ENCODE peak calls at places on chromosome 6, in ten cellular contexts. G is A549; E is CD4-positive, alpha-beta memory T cell; J is cardiac muscle cell; I is CD8-positive, alpha-beta T cell; B is left lung; W is lung; Y is HepG2; U is keratinocyte; Q is tibial nerve. F is an unnamed sample.

GRCh38 chr6:109783245-109783990 is 92.3 kb downstream of the FIG4 start:
- DNase-seq in G (no peak), E (no peak), J (peak; percentile 41), I (no peak), B (no peak), W (no peak), Y (no peak), U (no peak), Q (no peak), F (no peak)

GRCh38 chr6:37127961-37128862 is 41.7 kb upstream of the PIM1 start:
- DNase-seq in G (no peak), E (no peak), J (peak; percentile 72), I (no peak), B (no peak), W (no peak), Y (peak; percentile 97), U (no peak), Q (no peak), F (peak; percentile 42)

GRCh38 chr6:109091314-109092009 is 3.2 kb downstream of the SESN1 start:
- DNase-seq in G (no peak), E (peak; percentile 29), J (no peak), I (no peak), B (no peak), W (no peak), Y (no peak), U (no peak), Q (no peak), F (no peak)

GRCh38 chr6:157647261-157647915 is 175.7 kb upstream of the SNX9 start:
- DNase-seq in G (no peak), E (no peak), J (no peak), I (no peak), B (no peak), W (no peak), Y (no peak), U (no peak), Q (no peak), F (no peak)

GRCh38 chr6:132964101-132964867 is 149.9 kb downstream of the RPS12 start:
- DNase-seq in G (no peak), E (no peak), J (peak; percentile 68), I (no peak), B (no peak), W (no peak), Y (peak; percentile 77), U (no peak), Q (no peak), F (no peak)

GRCh38 chr6:62652692-62653328 is 366.8 kb upstream of the KHDRBS2 start:
- DNase-seq in G (no peak), E (no peak), J (peak; percentile 22), I (no peak), B (no peak), W (no peak), Y (no peak), U (no peak), Q (no peak), F (no peak)

GRCh38 chr6:73302339-73302738 is 39.3 kb upstream of the KHDC1 start:
- DNase-seq in G (no peak), E (no peak), J (no peak), I (no peak), B (no peak), W (no peak), Y (no peak), U (no peak), Q (no peak), F (no peak)

GRCh38 chr6:45049188-45049843 is 278.8 kb upstream of the RUNX2 start:
- DNase-seq in G (no peak), E (no peak), J (peak; percentile 21), I (no peak), B (no peak), W (no peak), Y (peak; percentile 61), U (no peak), Q (peak; percentile 14), F (no peak)

DNA sequence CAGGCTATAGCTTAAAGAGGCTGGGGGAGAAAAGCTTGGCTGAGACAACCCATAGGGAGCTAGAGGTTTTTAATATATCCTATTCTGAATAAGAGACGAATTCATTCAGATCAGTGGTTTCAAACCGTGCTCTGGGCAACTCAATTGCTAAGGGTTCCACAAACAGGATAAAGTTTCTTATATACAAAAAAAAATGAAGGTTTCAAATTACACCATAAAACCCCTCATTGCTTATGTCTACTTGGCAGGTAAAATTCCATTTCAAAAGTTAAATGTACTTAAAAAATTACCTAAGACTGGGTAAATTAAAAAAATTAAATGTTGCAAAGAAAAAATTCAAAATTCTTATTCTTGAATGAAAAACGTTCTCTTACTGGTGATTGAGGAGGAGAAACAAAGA is 2.7 kb downstream of the HLA-DPB1 start:
- DNase-seq in G (no peak), E (no peak), J (no peak), I (no peak), B (no peak), W (no peak), Y (no peak), U (no peak), Q (no peak), F (no peak)
- H3K4me1 ChIP-seq in G (no peaks in the 10 kb centered on the region), E (peaks cover 27% of the 10 kb centered on the region), J (no peaks in the 10 kb centered on the region), I (peaks cover 21% of the 10 kb centered on the region), B (peaks cover 42% of the 10 kb centered on the region), W (peaks cover 11% of the 10 kb centered on the region), Y (no peaks in the 10 kb centered on the region), U (no peaks in the 10 kb centered on the region), Q (peaks cover 26% of the 10 kb centered on the region), F (peaks cover 49% of the 10 kb centered on the region)

GRCh38 chr6:41428402-41428994 is 93.1 kb downstream of the NCR2 start:
- DNase-seq in G (no peak), E (no peak), J (peak; percentile 16), I (no peak), B (peak; percentile 37), W (no peak), Y (no peak), U (no peak), Q (no peak), F (no peak)
- H3K4me3 ChIP-seq in G (peak overlapping the region; percentile 35), E (no peak overlapping the region), J (peak overlapping the region; percentile 33), I (no peak overlapping the region), B (peak overlapping the region; percentile 42), W (no peak overlapping the region), Y (peak overlapping the region; percentile 55), U (no peak overlapping the region), Q (peak overlapping the region; percentile 27), F (peak overlapping the region; percentile 67)

GRCh38 chr6:170201361-170201760 is 89.5 kb downstream of the DLL1 start:
- DNase-seq in G (no peak), E (no peak), J (no peak), I (no peak), B (no peak), W (peak; percentile 26), Y (no peak), U (no peak), Q (peak; percentile 1), F (no peak)

GRCh38 chr6:170198298-170198697 is 92.6 kb downstream of the DLL1 start:
- DNase-seq in G (no peak), E (no peak), J (no peak), I (no peak), B (no peak), W (peak; percentile 3), Y (no peak), U (no peak), Q (no peak), F (no peak)

GRCh38 chr6:170202416-170203135 is 88.3 kb downstream of the DLL1 start:
- DNase-seq in G (no peak), E (no peak), J (no peak), I (no peak), B (no peak), W (peak; percentile 27), Y (no peak), U (no peak), Q (peak; percentile 1), F (no peak)

GRCh38 chr6:170199716-170200115 is 91.2 kb downstream of the DLL1 start:
- DNase-seq in G (no peak), E (no peak), J (no peak), I (no peak), B (no peak), W (peak; percentile 24), Y (no peak), U (no peak), Q (peak; percentile 3), F (no peak)

DNA sequence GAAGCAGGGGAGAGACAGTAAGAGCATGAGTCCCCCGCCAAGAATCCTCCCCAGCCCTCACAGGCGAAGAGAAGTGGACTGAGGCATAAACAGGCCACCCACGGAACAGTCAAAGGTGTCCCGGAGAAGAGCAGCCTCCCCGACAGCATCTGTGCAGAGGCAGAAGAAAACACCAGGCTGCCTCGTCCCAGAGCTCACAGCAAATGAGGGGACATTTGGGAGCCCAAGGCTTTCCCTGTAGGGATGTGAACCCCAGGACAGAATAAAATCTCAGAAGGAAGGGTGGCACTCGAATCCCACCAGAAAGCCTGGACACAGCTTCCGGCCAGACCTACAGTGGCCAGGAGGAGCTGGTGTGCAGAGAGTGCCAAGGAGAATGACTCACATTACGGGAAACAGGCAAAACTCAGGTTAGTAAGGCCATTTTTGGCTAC is 90.4 kb downstream of the DLL1 start:
- DNase-seq in G (no peak), E (no peak), J (peak; percentile 43), I (no peak), B (peak; percentile 33), W (peak; percentile 26), Y (no peak), U (no peak), Q (peak; percentile 4), F (no peak)
- H3K27ac ChIP-seq in G (no peak overlapping the region), E (no peak overlapping the region), J (no peak overlapping the region), I (no peak overlapping the region), B (no peak overlapping the region), W (no peak overlapping the region), Y (no peak overlapping the region), U (no peak overlapping the region), Q (no peak overlapping the region), F (no peak overlapping the region)

GRCh38 chr6:17902953-17903352 is 84.5 kb downstream of the KIF13A start:
- DNase-seq in G (no peak), E (no peak), J (no peak), I (no peak), B (no peak), W (no peak), Y (no peak), U (no peak), Q (no peak), F (no peak)

GRCh38 chr6:17907467-17908229 is 79.8 kb downstream of the KIF13A start:
- DNase-seq in G (peak; percentile 66), E (no peak), J (peak; percentile 98), I (no peak), B (peak; percentile 83), W (peak; percentile 82), Y (peak; percentile 52), U (peak; percentile 79), Q (peak; percentile 89), F (peak; percentile 46)

GRCh38 chr6:17901493-17901892 is 85.9 kb downstream of the KIF13A start:
- DNase-seq in G (no peak), E (no peak), J (no peak), I (no peak), B (no peak), W (no peak), Y (no peak), U (no peak), Q (no peak), F (no peak)

GRCh38 chr6:17905611-17906592 is 81.5 kb downstream of the KIF13A start:
- DNase-seq in G (no peak), E (no peak), J (no peak), I (no peak), B (no peak), W (no peak), Y (no peak), U (no peak), Q (no peak), F (no peak)

DNA sequence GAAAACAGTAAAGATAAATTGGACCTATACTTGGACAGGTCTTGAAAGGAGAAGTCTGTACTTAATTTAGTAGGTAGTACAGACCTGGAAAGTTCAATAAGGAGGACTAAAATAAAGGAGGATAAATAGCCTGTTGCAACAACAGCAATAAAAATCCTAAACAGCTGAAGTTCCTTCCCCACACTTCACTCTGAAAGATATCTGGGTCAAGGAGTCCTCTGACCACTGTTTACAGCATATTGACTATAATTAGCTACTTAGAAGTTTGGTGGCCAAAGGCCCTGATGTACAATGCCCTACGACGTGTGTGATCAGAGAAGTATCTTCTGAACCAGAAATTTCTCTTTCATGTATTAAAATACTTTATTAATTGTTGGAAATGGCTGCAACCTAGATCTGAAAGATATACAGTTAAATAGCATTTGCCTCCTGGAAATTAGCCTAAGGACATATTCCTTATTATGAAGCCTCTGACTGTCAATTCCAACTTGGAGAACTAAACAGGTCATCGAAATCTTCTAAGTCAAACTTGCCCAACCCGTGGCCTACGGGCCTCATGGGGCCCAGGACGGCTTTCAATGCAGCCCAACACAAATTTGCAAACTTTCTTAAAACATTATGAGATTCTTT is 82.8 kb downstream of the KIF13A start:
- DNase-seq in G (no peak), E (no peak), J (no peak), I (no peak), B (no peak), W (no peak), Y (no peak), U (no peak), Q (no peak), F (no peak)
- H3K4me1 ChIP-seq in G (peaks cover 47% of the 10 kb centered on the region), E (no peaks in the 10 kb centered on the region), J (peaks cover 24% of the 10 kb centered on the region), I (no peaks in the 10 kb centered on the region), B (peaks cover 61% of the 10 kb centered on the region), W (peaks cover 9% of the 10 kb centered on the region), Y (peaks cover 19% of the 10 kb centered on the region), U (peaks cover 48% of the 10 kb centered on the region), Q (peaks cover 64% of the 10 kb centered on the region), F (peaks cover 75% of the 10 kb centered on the region)